ENCODE peak calls at places on chromosomes 1 and 21, in ten cellular contexts. One of them, this sample, is unnamed.
A peak's percentile ranks its signal among the peaks of the same experiment; 100 is the strongest.

GRCh38 chr1:25568834-25569598 is 25.6 kb downstream of the LDLRAP1 start:
- DNase-seq in keratinocyte: no peak
- DNase-seq in left ventricle myocardium inferior: no peak
- DNase-seq in CD8-positive, alpha-beta T cell: no peak
- DNase-seq in A549: peak; percentile 52
- DNase-seq in GM13977: no peak
- DNase-seq in epithelial cell of esophagus: peak; percentile 89
- DNase-seq in uterus: peak; percentile 65
- DNase-seq in K562: peak; percentile 82
- DNase-seq in BE2C: peak; percentile 31
- DNase-seq in this sample: no peak

GRCh38 chr1:47731730-47732129 is 265.5 kb downstream of the TRABD2B start:
- DNase-seq in GM13977: no peak
- DNase-seq in BE2C: no peak
- DNase-seq in K562: no peak
- DNase-seq in A549: no peak
- DNase-seq in CD8-positive, alpha-beta T cell: no peak
- DNase-seq in keratinocyte: no peak
- DNase-seq in epithelial cell of esophagus: no peak
- DNase-seq in uterus: no peak
- DNase-seq in left ventricle myocardium inferior: no peak
- DNase-seq in this sample: no peak

GRCh38 chr21:38982096-38982495 is 176.4 kb downstream of the ETS2 start:
- DNase-seq in BE2C: no peak
- DNase-seq in CD8-positive, alpha-beta T cell: no peak
- DNase-seq in A549: no peak
- DNase-seq in epithelial cell of esophagus: no peak
- DNase-seq in K562: no peak
- DNase-seq in GM13977: no peak
- DNase-seq in keratinocyte: no peak
- DNase-seq in uterus: no peak
- DNase-seq in left ventricle myocardium inferior: no peak
- DNase-seq in this sample: no peak

GRCh38 chr1:157193219-157193618 is 55.0 kb upstream of the ETV3 start:
- DNase-seq in A549: no peak
- DNase-seq in epithelial cell of esophagus: no peak
- DNase-seq in BE2C: no peak
- DNase-seq in GM13977: no peak
- DNase-seq in K562: no peak
- DNase-seq in CD8-positive, alpha-beta T cell: no peak
- DNase-seq in keratinocyte: no peak
- DNase-seq in uterus: no peak
- DNase-seq in left ventricle myocardium inferior: no peak
- DNase-seq in this sample: no peak

GRCh38 chr1:245599413-245600174 is 444.8 kb downstream of the KIF26B start:
- DNase-seq in CD8-positive, alpha-beta T cell: no peak
- DNase-seq in GM13977: no peak
- DNase-seq in uterus: no peak
- DNase-seq in left ventricle myocardium inferior: no peak
- DNase-seq in epithelial cell of esophagus: no peak
- DNase-seq in keratinocyte: no peak
- DNase-seq in A549: no peak
- DNase-seq in K562: no peak
- DNase-seq in BE2C: no peak
- DNase-seq in this sample: peak; percentile 22

GRCh38 chr1:26946270-26946669 is 14.0 kb downstream of the KDF1 start:
- DNase-seq in K562: no peak
- DNase-seq in BE2C: no peak
- DNase-seq in CD8-positive, alpha-beta T cell: no peak
- DNase-seq in uterus: no peak
- DNase-seq in left ventricle myocardium inferior: no peak
- DNase-seq in keratinocyte: no peak
- DNase-seq in A549: no peak
- DNase-seq in epithelial cell of esophagus: no peak
- DNase-seq in GM13977: no peak
- DNase-seq in this sample: peak; percentile 26

GRCh38 chr1:115056395-115056798 is 26.8 kb downstream of the TSHB start:
- DNase-seq in uterus: peak; percentile 49
- DNase-seq in K562: no peak
- DNase-seq in epithelial cell of esophagus: no peak
- DNase-seq in keratinocyte: no peak
- DNase-seq in A549: no peak
- DNase-seq in CD8-positive, alpha-beta T cell: no peak
- DNase-seq in BE2C: no peak
- DNase-seq in GM13977: no peak
- DNase-seq in left ventricle myocardium inferior: no peak
- DNase-seq in this sample: no peak

GRCh38 chr1:19410393-19410792 is 74.9 kb downstream of the CAPZB start:
- DNase-seq in keratinocyte: no peak
- DNase-seq in uterus: no peak
- DNase-seq in epithelial cell of esophagus: no peak
- DNase-seq in CD8-positive, alpha-beta T cell: no peak
- DNase-seq in GM13977: no peak
- DNase-seq in left ventricle myocardium inferior: no peak
- DNase-seq in K562: peak; percentile 35
- DNase-seq in BE2C: no peak
- DNase-seq in A549: no peak
- DNase-seq in this sample: no peak

GRCh38 chr1:151849871-151850270 is 3.6 kb downstream of the THEM5 start:
- DNase-seq in left ventricle myocardium inferior: no peak
- DNase-seq in K562: no peak
- DNase-seq in GM13977: no peak
- DNase-seq in epithelial cell of esophagus: no peak
- DNase-seq in CD8-positive, alpha-beta T cell: no peak
- DNase-seq in BE2C: no peak
- DNase-seq in uterus: no peak
- DNase-seq in A549: no peak
- DNase-seq in keratinocyte: no peak
- DNase-seq in this sample: no peak

GRCh38 chr1:151847867-151848596 is 5.5 kb downstream of the THEM5 start:
- DNase-seq in A549: no peak
- DNase-seq in keratinocyte: no peak
- DNase-seq in K562: no peak
- DNase-seq in GM13977: no peak
- DNase-seq in left ventricle myocardium inferior: no peak
- DNase-seq in CD8-positive, alpha-beta T cell: no peak
- DNase-seq in BE2C: peak; percentile 45
- DNase-seq in epithelial cell of esophagus: no peak
- DNase-seq in uterus: no peak
- DNase-seq in this sample: no peak

GRCh38 chr1:151843398-151843797 is 3.8 kb upstream of the C2CD4D start:
- DNase-seq in CD8-positive, alpha-beta T cell: no peak
- DNase-seq in keratinocyte: no peak
- DNase-seq in A549: no peak
- DNase-seq in BE2C: no peak
- DNase-seq in GM13977: no peak
- DNase-seq in K562: no peak
- DNase-seq in epithelial cell of esophagus: no peak
- DNase-seq in uterus: no peak
- DNase-seq in left ventricle myocardium inferior: no peak
- DNase-seq in this sample: no peak

GRCh38 chr1:151846686-151847227 is 6.8 kb downstream of the THEM5 start:
- DNase-seq in uterus: no peak
- DNase-seq in CD8-positive, alpha-beta T cell: no peak
- DNase-seq in A549: no peak
- DNase-seq in keratinocyte: no peak
- DNase-seq in K562: no peak
- DNase-seq in left ventricle myocardium inferior: no peak
- DNase-seq in GM13977: no peak
- DNase-seq in epithelial cell of esophagus: no peak
- DNase-seq in BE2C: no peak
- DNase-seq in this sample: no peak

GRCh38 chr1:151846062-151846568 is 6.5 kb upstream of the C2CD4D start:
- DNase-seq in A549: peak; percentile 58
- DNase-seq in left ventricle myocardium inferior: no peak
- DNase-seq in K562: peak; percentile 72
- DNase-seq in epithelial cell of esophagus: peak; percentile 80
- DNase-seq in uterus: no peak
- DNase-seq in GM13977: no peak
- DNase-seq in keratinocyte: no peak
- DNase-seq in BE2C: no peak
- DNase-seq in CD8-positive, alpha-beta T cell: no peak
- DNase-seq in this sample: no peak
- TF ChIP-seq CTCF in A549: no peak
- TF ChIP-seq CTCF in left ventricle myocardium inferior: no peak
- TF ChIP-seq CTCF in K562: peak; percentile 39
- TF ChIP-seq CTCF in epithelial cell of esophagus: peak; percentile 25
- TF ChIP-seq CTCF in uterus: no peak
- TF ChIP-seq CTCF in GM13977: no peak
- TF ChIP-seq CTCF in keratinocyte: no peak
- TF ChIP-seq CTCF in BE2C: no peak
- TF ChIP-seq CTCF in CD8-positive, alpha-beta T cell: no peak
- TF ChIP-seq CTCF in this sample: no peak

DNA sequence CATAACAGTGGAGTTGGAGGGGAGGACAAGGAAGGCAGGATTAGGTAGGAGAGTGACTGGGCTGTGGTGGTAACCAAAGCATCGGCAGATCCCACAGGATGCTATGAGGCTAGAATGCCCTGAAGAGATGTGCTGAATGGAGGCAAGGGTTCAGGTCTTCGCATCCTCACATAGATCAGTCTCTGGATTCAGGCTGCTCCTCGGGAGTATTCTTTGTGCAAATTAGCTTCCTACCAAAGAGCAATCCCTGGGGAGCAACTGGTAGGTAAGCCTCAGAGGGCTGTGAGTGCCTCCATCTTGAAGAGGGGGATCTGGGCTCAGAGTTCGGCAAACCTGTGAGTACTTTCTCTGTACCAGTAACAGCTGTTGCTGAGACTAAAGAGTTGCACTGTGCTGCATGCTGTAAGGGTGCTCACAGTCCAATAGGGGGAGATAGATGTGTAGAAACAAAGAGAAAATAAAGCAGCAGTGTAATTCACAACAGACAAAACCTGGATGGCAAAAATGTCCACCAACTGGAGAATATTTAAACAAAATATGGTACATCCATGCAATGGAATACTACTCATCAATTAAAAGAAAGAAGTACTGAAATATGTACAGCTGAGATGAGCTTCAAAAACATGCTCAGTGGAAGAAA is 322.4 kb upstream of the DEPDC1 start:
- DNase-seq in BE2C: no peak
- DNase-seq in uterus: no peak
- DNase-seq in left ventricle myocardium inferior: no peak
- DNase-seq in A549: peak; percentile 2
- DNase-seq in epithelial cell of esophagus: peak; percentile 28
- DNase-seq in K562: no peak
- DNase-seq in CD8-positive, alpha-beta T cell: no peak
- DNase-seq in GM13977: peak; percentile 53
- DNase-seq in keratinocyte: no peak
- DNase-seq in this sample: no peak
- TF ChIP-seq CTCF in BE2C: no peak
- TF ChIP-seq CTCF in uterus: peak; percentile 23
- TF ChIP-seq CTCF in left ventricle myocardium inferior: peak; percentile 57
- TF ChIP-seq CTCF in A549: no peak
- TF ChIP-seq CTCF in epithelial cell of esophagus: peak; percentile 66
- TF ChIP-seq CTCF in K562: no peak
- TF ChIP-seq CTCF in CD8-positive, alpha-beta T cell: no peak
- TF ChIP-seq CTCF in GM13977: peak; percentile 39
- TF ChIP-seq CTCF in keratinocyte: peak; percentile 58
- TF ChIP-seq CTCF in this sample: peak; percentile 53

GRCh38 chr1:92619466-92620189 is 132.9 kb upstream of the GFI1 start:
- DNase-seq in epithelial cell of esophagus: no peak
- DNase-seq in BE2C: no peak
- DNase-seq in A549: no peak
- DNase-seq in uterus: no peak
- DNase-seq in keratinocyte: no peak
- DNase-seq in K562: no peak
- DNase-seq in GM13977: no peak
- DNase-seq in CD8-positive, alpha-beta T cell: no peak
- DNase-seq in left ventricle myocardium inferior: no peak
- DNase-seq in this sample: no peak

DNA sequence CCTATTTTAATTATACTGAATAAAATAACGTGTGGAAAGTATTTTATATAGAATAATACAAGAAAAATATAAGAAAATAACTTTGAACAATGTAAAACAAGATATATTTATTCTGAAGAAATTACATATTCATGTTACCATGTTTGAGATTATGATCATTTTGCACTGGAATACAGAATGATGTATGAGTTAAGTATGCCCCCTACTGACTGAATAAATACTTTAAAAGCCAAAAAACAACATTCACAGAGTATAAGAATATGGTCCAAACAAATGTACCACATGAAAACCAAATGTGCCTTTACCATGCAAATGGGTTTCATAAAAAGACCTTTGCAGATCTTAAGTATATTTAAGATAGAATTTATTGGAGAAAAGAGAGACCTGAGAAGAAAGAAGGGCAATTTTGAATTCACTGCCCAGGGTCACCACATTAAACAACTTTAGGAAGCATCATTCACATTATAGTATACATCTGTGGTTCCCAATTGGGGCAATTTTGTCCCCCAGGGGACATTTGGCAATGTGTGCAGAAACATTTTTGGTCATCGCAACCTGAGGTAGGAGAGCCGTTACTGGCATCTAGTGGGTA is 136.6 kb upstream of the GFI1 start:
- DNase-seq in BE2C: no peak
- DNase-seq in K562: no peak
- DNase-seq in CD8-positive, alpha-beta T cell: no peak
- DNase-seq in epithelial cell of esophagus: no peak
- DNase-seq in left ventricle myocardium inferior: no peak
- DNase-seq in uterus: no peak
- DNase-seq in GM13977: peak; percentile 22
- DNase-seq in keratinocyte: no peak
- DNase-seq in A549: no peak
- DNase-seq in this sample: no peak
- TF ChIP-seq CTCF in BE2C: peak; percentile 11
- TF ChIP-seq CTCF in K562: peak; percentile 18
- TF ChIP-seq CTCF in CD8-positive, alpha-beta T cell: peak; percentile 81
- TF ChIP-seq CTCF in epithelial cell of esophagus: peak; percentile 5
- TF ChIP-seq CTCF in left ventricle myocardium inferior: peak; percentile 45
- TF ChIP-seq CTCF in uterus: no peak
- TF ChIP-seq CTCF in GM13977: peak; percentile 57
- TF ChIP-seq CTCF in keratinocyte: no peak
- TF ChIP-seq CTCF in A549: peak; percentile 44
- TF ChIP-seq CTCF in this sample: peak; percentile 36

GRCh38 chr1:116343019-116343418 is 30.0 kb upstream of the ATP1A1 start:
- DNase-seq in left ventricle myocardium inferior: no peak
- DNase-seq in CD8-positive, alpha-beta T cell: no peak
- DNase-seq in A549: no peak
- DNase-seq in K562: no peak
- DNase-seq in GM13977: no peak
- DNase-seq in epithelial cell of esophagus: no peak
- DNase-seq in uterus: no peak
- DNase-seq in keratinocyte: no peak
- DNase-seq in BE2C: no peak
- DNase-seq in this sample: no peak

GRCh38 chr1:116345011-116345410 is 28.0 kb upstream of the ATP1A1 start:
- DNase-seq in keratinocyte: no peak
- DNase-seq in GM13977: no peak
- DNase-seq in epithelial cell of esophagus: no peak
- DNase-seq in A549: no peak
- DNase-seq in K562: no peak
- DNase-seq in uterus: no peak
- DNase-seq in left ventricle myocardium inferior: no peak
- DNase-seq in CD8-positive, alpha-beta T cell: no peak
- DNase-seq in BE2C: no peak
- DNase-seq in this sample: no peak

GRCh38 chr1:116346943-116347673 is 25.9 kb upstream of the ATP1A1 start:
- DNase-seq in BE2C: no peak
- DNase-seq in CD8-positive, alpha-beta T cell: no peak
- DNase-seq in GM13977: no peak
- DNase-seq in uterus: no peak
- DNase-seq in epithelial cell of esophagus: no peak
- DNase-seq in K562: no peak
- DNase-seq in A549: no peak
- DNase-seq in keratinocyte: no peak
- DNase-seq in left ventricle myocardium inferior: no peak
- DNase-seq in this sample: no peak

GRCh38 chr1:116347678-116348077 is 25.4 kb upstream of the ATP1A1 start:
- DNase-seq in keratinocyte: no peak
- DNase-seq in left ventricle myocardium inferior: no peak
- DNase-seq in A549: no peak
- DNase-seq in CD8-positive, alpha-beta T cell: no peak
- DNase-seq in GM13977: no peak
- DNase-seq in uterus: no peak
- DNase-seq in BE2C: no peak
- DNase-seq in epithelial cell of esophagus: no peak
- DNase-seq in K562: no peak
- DNase-seq in this sample: no peak

GRCh38 chr1:116345830-116346229 is 27.2 kb upstream of the ATP1A1 start:
- DNase-seq in uterus: no peak
- DNase-seq in BE2C: no peak
- DNase-seq in keratinocyte: no peak
- DNase-seq in left ventricle myocardium inferior: no peak
- DNase-seq in CD8-positive, alpha-beta T cell: peak; percentile 34
- DNase-seq in K562: no peak
- DNase-seq in A549: no peak
- DNase-seq in GM13977: no peak
- DNase-seq in epithelial cell of esophagus: no peak
- DNase-seq in this sample: no peak
- TF ChIP-seq CTCF in uterus: no peak
- TF ChIP-seq CTCF in BE2C: no peak
- TF ChIP-seq CTCF in keratinocyte: no peak
- TF ChIP-seq CTCF in left ventricle myocardium inferior: no peak
- TF ChIP-seq CTCF in CD8-positive, alpha-beta T cell: no peak
- TF ChIP-seq CTCF in K562: no peak
- TF ChIP-seq CTCF in A549: no peak
- TF ChIP-seq CTCF in GM13977: no peak
- TF ChIP-seq CTCF in epithelial cell of esophagus: no peak
- TF ChIP-seq CTCF in this sample: no peak

This sample was measured in heart right ventricle.